ENCODE peak calls at places on chromosomes 11 and 22, in six cellular contexts. V is AML-193, D is GM10248, F is left kidney, W is kidney glomerular epithelial cell, A is tibial artery. K is an unnamed sample.

GRCh38 chr11:67268036-67268683 is 1.9 kb downstream of the GRK2 start:
- DNase-seq in V (peak), D (peak), F (no peak), W (no peak), A (peak), K (no peak)

GRCh38 chr11:65366340-65366773 is 11.8 kb downstream of the TIGD3 start:
- DNase-seq in V (peak), D (peak), F (peak), W (peak), A (no peak), K (peak)

GRCh38 chr11:38191101-38191500 is 1593.1 kb upstream of the RAG2 start:
- DNase-seq in V (no peak), D (no peak), F (no peak), W (no peak), A (no peak), K (peak)

GRCh38 chr11:10604340-10604748 is 35.9 kb upstream of the LYVE1 start:
- DNase-seq in V (peak), D (no peak), F (no peak), W (no peak), A (no peak), K (no peak)

GRCh38 chr11:78504708-78505107 is 70.0 kb downstream of the NARS2 start:
- DNase-seq in V (no peak), D (no peak), F (no peak), W (no peak), A (no peak), K (no peak)

GRCh38 chr11:28621648-28622215 is 513.5 kb downstream of the METTL15 start:
- DNase-seq in V (no peak), D (no peak), F (no peak), W (no peak), A (no peak), K (peak)

GRCh38 chr11:86291466-86292262 is 10.4 kb upstream of the HIKESHI start:
- DNase-seq in V (peak), D (peak), F (peak), W (no peak), A (no peak), K (peak)

GRCh38 chr22:44882226-44882905 is 127.4 kb downstream of the PHF21B start:
- DNase-seq in V (no peak), D (no peak), F (no peak), W (no peak), A (peak), K (no peak)

GRCh38 chr11:2207773-2208621 is 36.4 kb upstream of the TH start:
- DNase-seq in V (no peak), D (no peak), F (no peak), W (no peak), A (peak), K (no peak)

GRCh38 chr11:122673706-122674105 is 18.2 kb downstream of the UBASH3B start:
- DNase-seq in V (peak), D (no peak), F (no peak), W (no peak), A (no peak), K (no peak)

GRCh38 chr11:63804259-63804658 is 9.0 kb upstream of the SPINDOC start:
- DNase-seq in V (no peak), D (no peak), F (peak), W (no peak), A (no peak), K (peak)

GRCh38 chr11:63599211-63600122 is 14.8 kb downstream of the PLAAT3 start:
- DNase-seq in V (no peak), D (no peak), F (no peak), W (peak), A (no peak), K (no peak)

GRCh38 chr11:119759324-119759723 is 30.3 kb upstream of the NECTIN1 start:
- DNase-seq in V (no peak), D (no peak), F (no peak), W (peak), A (no peak), K (no peak)

GRCh38 chr22:17119481-17120202 is 1.5 kb downstream of the TMEM121B start:
- DNase-seq in V (no peak), D (no peak), F (peak), W (no peak), A (no peak), K (no peak)

GRCh38 chr11:70531281-70532065 is 133.1 kb downstream of the CTTN start:
- DNase-seq in V (no peak), D (no peak), F (no peak), W (no peak), A (no peak), K (no peak)

GRCh38 chr11:67368621-67369020 is 4.8 kb downstream of the CLCF1 start:
- DNase-seq in V (no peak), D (no peak), F (no peak), W (no peak), A (no peak), K (no peak)

GRCh38 chr11:134411887-134412507 is at the start of gene B3GAT1:
- DNase-seq in V (no peak), D (no peak), F (peak), W (no peak), A (no peak), K (no peak)

GRCh38 chr11:63871962-63872832 is 33.3 kb downstream of the MARK2 start:
- DNase-seq in V (peak), D (peak), F (peak), W (peak), A (peak), K (peak)

GRCh38 chr11:85821636-85822035 is 10.7 kb upstream of the SYTL2 start:
- DNase-seq in V (no peak), D (no peak), F (no peak), W (peak), A (no peak), K (peak)

GRCh38 chr22:19047993-19048392 is 74.2 kb downstream of the DGCR2 start:
- DNase-seq in V (no peak), D (no peak), F (no peak), W (no peak), A (peak), K (no peak)

GRCh38 chr11:8709002-8709672 is 26.5 kb downstream of the RPL27A start:
- DNase-seq in V (no peak), D (no peak), F (peak), W (no peak), A (peak), K (no peak)

GRCh38 chr11:14891143-14892035 is 642 bp downstream of the CYP2R1 start:
- DNase-seq in V (no peak), D (peak), F (peak), W (peak), A (peak), K (peak)

GRCh38 chr11:1773711-1774550 is 10.2 kb upstream of the CTSD start:
- DNase-seq in V (no peak), D (no peak), F (no peak), W (no peak), A (peak), K (no peak)

GRCh38 chr11:130141561-130142341 is 17.8 kb upstream of the ST14 start:
- DNase-seq in V (no peak), D (no peak), F (no peak), W (no peak), A (no peak), K (no peak)

GRCh38 chr11:123653405-123653996 is 923 bp downstream of the SCN3B start:
- DNase-seq in V (no peak), D (no peak), F (no peak), W (no peak), A (no peak), K (no peak)

GRCh38 chr11:67056640-67057409 is at the start of gene RHOD:
- DNase-seq in V (no peak), D (peak), F (peak), W (no peak), A (peak), K (peak)

GRCh38 chr11:118608268-118609214 is 1.1 kb downstream of the PHLDB1 start:
- DNase-seq in V (no peak), D (peak), F (peak), W (peak), A (peak), K (no peak)

GRCh38 chr22:47620391-47620790 is 857.9 kb downstream of the TBC1D22A start:
- DNase-seq in V (no peak), D (no peak), F (no peak), W (no peak), A (no peak), K (no peak)

GRCh38 chr22:50306753-50307749 is at the start of gene PLXNB2:
- DNase-seq in V (no peak), D (peak), F (peak), W (no peak), A (peak), K (peak)

GRCh38 chr11:2540521-2541320 is 95.9 kb downstream of the KCNQ1 start:
- DNase-seq in V (no peak), D (no peak), F (no peak), W (no peak), A (peak), K (no peak)

GRCh38 chr11:100367892-100368291 is 319.2 kb upstream of the ARHGAP42 start:
- DNase-seq in V (no peak), D (no peak), F (no peak), W (no peak), A (no peak), K (no peak)

GRCh38 chr11:119320593-119321524 is 3.9 kb upstream of the MCAM start:
- DNase-seq in V (no peak), D (peak), F (peak), W (no peak), A (peak), K (peak)

GRCh38 chr11:128835741-128836410 is 31.2 kb downstream of the KCNJ1 start:
- DNase-seq in V (no peak), D (no peak), F (peak), W (no peak), A (no peak), K (no peak)

GRCh38 chr11:69144316-69144715 is 11.4 kb upstream of the SMIM38 start:
- DNase-seq in V (no peak), D (no peak), F (no peak), W (no peak), A (peak), K (no peak)

GRCh38 chr11:101567086-101567485 is 16.7 kb downstream of the TRPC6 start:
- DNase-seq in V (no peak), D (no peak), F (peak), W (no peak), A (no peak), K (no peak)

GRCh38 chr11:63858628-63859550 is 20.0 kb downstream of the MARK2 start:
- DNase-seq in V (peak), D (no peak), F (no peak), W (no peak), A (no peak), K (no peak)